ENCODE peak calls at places on chromosomes 13 and 19, in ten cellular contexts. V is heart right ventricle; B is BE2C; C is thoracic aorta; U is CD8-positive, alpha-beta T cell; A is mesendoderm; G is IMR-90; J is HCEC 1CT; O is esophagus squamous epithelium; F is ureter. Q is an unnamed sample.

GRCh38 chr13:100273576-100273975 is 184.7 kb downstream of the PCCA start:
- DNase-seq in V (no peak), B (no peak), C (no peak), U (no peak), A (no peak), G (no peak), J (no peak), O (no peak), F (no peak), Q (no peak)

GRCh38 chr13:37701306-37701705 is 102.7 kb upstream of the POSTN start:
- DNase-seq in V (no peak), B (no peak), C (no peak), U (no peak), A (no peak), G (peak; percentile 67), J (peak; percentile 25), O (no peak), F (no peak), Q (no peak)

GRCh38 chr13:32381539-32381938 is 46.4 kb downstream of the N4BP2L1 start:
- DNase-seq in V (peak; percentile 30), B (peak; percentile 19), C (no peak), U (no peak), A (peak; percentile 86), G (peak; percentile 37), J (no peak), O (no peak), F (no peak), Q (peak; percentile 73)

GRCh38 chr13:98462946-98463345 is 114.0 kb downstream of the STK24 start:
- DNase-seq in V (no peak), B (no peak), C (no peak), U (no peak), A (no peak), G (no peak), J (no peak), O (no peak), F (no peak), Q (no peak)

GRCh38 chr13:54185785-54186184 is 1157.2 kb downstream of the OLFM4 start:
- DNase-seq in V (no peak), B (no peak), C (no peak), U (no peak), A (peak; percentile 93), G (no peak), J (no peak), O (no peak), F (no peak), Q (peak; percentile 80)

GRCh38 chr13:51800456-51800855 is 3.5 kb downstream of the DHRS12 start:
- DNase-seq in V (no peak), B (no peak), C (no peak), U (no peak), A (no peak), G (no peak), J (no peak), O (no peak), F (no peak), Q (no peak)

GRCh38 chr13:44365008-44365407 is 8.6 kb upstream of the SERP2 start:
- DNase-seq in V (no peak), B (no peak), C (no peak), U (no peak), A (peak; percentile 37), G (peak; percentile 64), J (peak; percentile 63), O (no peak), F (no peak), Q (no peak)

GRCh38 chr19:23437901-23438300 is 42.6 kb upstream of the ZNF91 start:
- DNase-seq in V (no peak), B (peak; percentile 10), C (no peak), U (no peak), A (no peak), G (no peak), J (no peak), O (no peak), F (no peak), Q (no peak)

GRCh38 chr13:110382229-110382628 is 75.1 kb downstream of the COL4A2 start:
- DNase-seq in V (no peak), B (no peak), C (no peak), U (no peak), A (no peak), G (peak; percentile 92), J (peak; percentile 91), O (no peak), F (no peak), Q (no peak)

GRCh38 chr13:113153810-113154748 is 4.4 kb upstream of the PROZ start:
- DNase-seq in V (peak; percentile 83), B (peak; percentile 85), C (peak; percentile 38), U (peak; percentile 72), A (peak; percentile 54), G (peak; percentile 51), J (peak; percentile 55), O (peak; percentile 35), F (peak; percentile 84), Q (peak; percentile 88)

GRCh38 chr13:56736966-56737365 is 403.8 kb upstream of the PRR20A start:
- DNase-seq in V (no peak), B (no peak), C (no peak), U (no peak), A (no peak), G (no peak), J (no peak), O (no peak), F (no peak), Q (no peak)

GRCh38 chr13:42076309-42076713 is 27.9 kb downstream of the DGKH start:
- DNase-seq in V (no peak), B (no peak), C (no peak), U (no peak), A (no peak), G (peak; percentile 30), J (no peak), O (no peak), F (no peak), Q (no peak)

GRCh38 chr19:33024398-33024797 is 40.3 kb downstream of the RHPN2 start:
- DNase-seq in V (no peak), B (no peak), C (no peak), U (no peak), A (peak; percentile 42), G (no peak), J (no peak), O (no peak), F (no peak), Q (peak; percentile 40)

GRCh38 chr13:97003071-97003470 is 8.8 kb upstream of the OXGR1 start:
- DNase-seq in V (no peak), B (no peak), C (no peak), U (no peak), A (no peak), G (no peak), J (peak; percentile 29), O (no peak), F (no peak), Q (no peak)

GRCh38 chr13:59038824-59039223 is 1124.9 kb downstream of the DIAPH3 start:
- DNase-seq in V (no peak), B (no peak), C (no peak), U (no peak), A (no peak), G (peak; percentile 15), J (no peak), O (no peak), F (no peak), Q (no peak)

GRCh38 chr19:34507414-34508067 is 26.0 kb downstream of the WTIP start:
- DNase-seq in V (no peak), B (no peak), C (no peak), U (no peak), A (no peak), G (no peak), J (no peak), O (no peak), F (peak; percentile 29), Q (no peak)

GRCh38 chr13:39417131-39417530 is 185.9 kb downstream of the LHFPL6 start:
- DNase-seq in V (no peak), B (peak; percentile 23), C (no peak), U (no peak), A (peak; percentile 84), G (no peak), J (no peak), O (no peak), F (no peak), Q (peak; percentile 77)

Q was measured in endodermal cell.